ENCODE peak calls at places on chromosomes 4 and X, in ten cellular contexts. One of them, this sample, is unnamed.

GRCh38 chr4:148540622-148541326 is 98.6 kb upstream of the NR3C2 start:
- DNase-seq in HuH-7: no peak
- DNase-seq in vagina: no peak
- DNase-seq in activated CD8-positive, alpha-beta memory T cell treated with anti-CD3 and anti-CD28 coated beads for 1 hour: no peak
- DNase-seq in islet precursor cell: no peak
- DNase-seq in activated T-cell treated with anti-CD3 and anti-CD28 coated beads for 1 hour: no peak
- DNase-seq in Daoy: no peak
- DNase-seq in iPS-NIHi11: no peak
- DNase-seq in SHP77: no peak
- DNase-seq in anterior cingulate cortex: no peak
- DNase-seq in this sample: no peak

GRCh38 chr4:112516401-112517066 is 554 bp upstream of the NEUROG2 start:
- DNase-seq in HuH-7: peak; percentile 75
- DNase-seq in vagina: no peak
- DNase-seq in iPS-NIHi11: peak; percentile 80
- DNase-seq in Daoy: no peak
- DNase-seq in activated T-cell treated with anti-CD3 and anti-CD28 coated beads for 1 hour: no peak
- DNase-seq in SHP77: no peak
- DNase-seq in activated CD8-positive, alpha-beta memory T cell treated with anti-CD3 and anti-CD28 coated beads for 1 hour: no peak
- DNase-seq in anterior cingulate cortex: no peak
- DNase-seq in islet precursor cell: peak; percentile 77
- DNase-seq in this sample: peak; percentile 79

GRCh38 chrX:125681507-125681906 is 361.8 kb downstream of the TEX13C start:
- DNase-seq in anterior cingulate cortex: no peak
- DNase-seq in vagina: no peak
- DNase-seq in activated CD8-positive, alpha-beta memory T cell treated with anti-CD3 and anti-CD28 coated beads for 1 hour: no peak
- DNase-seq in Daoy: no peak
- DNase-seq in iPS-NIHi11: no peak
- DNase-seq in activated T-cell treated with anti-CD3 and anti-CD28 coated beads for 1 hour: no peak
- DNase-seq in SHP77: no peak
- DNase-seq in HuH-7: no peak
- DNase-seq in islet precursor cell: no peak
- DNase-seq in this sample: no peak

GRCh38 chr4:147782087-147782781 is 50.3 kb downstream of the ARHGAP10 start:
- DNase-seq in activated T-cell treated with anti-CD3 and anti-CD28 coated beads for 1 hour: no peak
- DNase-seq in anterior cingulate cortex: no peak
- DNase-seq in vagina: no peak
- DNase-seq in activated CD8-positive, alpha-beta memory T cell treated with anti-CD3 and anti-CD28 coated beads for 1 hour: no peak
- DNase-seq in Daoy: peak; percentile 7
- DNase-seq in SHP77: no peak
- DNase-seq in HuH-7: no peak
- DNase-seq in iPS-NIHi11: no peak
- DNase-seq in islet precursor cell: peak; percentile 55
- DNase-seq in this sample: no peak

GRCh38 chr4:30656828-30657227 is 63.3 kb upstream of the PCDH7 start:
- DNase-seq in vagina: no peak
- DNase-seq in anterior cingulate cortex: no peak
- DNase-seq in HuH-7: no peak
- DNase-seq in islet precursor cell: no peak
- DNase-seq in Daoy: no peak
- DNase-seq in iPS-NIHi11: no peak
- DNase-seq in activated T-cell treated with anti-CD3 and anti-CD28 coated beads for 1 hour: no peak
- DNase-seq in activated CD8-positive, alpha-beta memory T cell treated with anti-CD3 and anti-CD28 coated beads for 1 hour: no peak
- DNase-seq in SHP77: no peak
- DNase-seq in this sample: no peak

GRCh38 chr4:140332734-140333133 is 40.7 kb upstream of the SCOC start:
- DNase-seq in iPS-NIHi11: no peak
- DNase-seq in activated CD8-positive, alpha-beta memory T cell treated with anti-CD3 and anti-CD28 coated beads for 1 hour: no peak
- DNase-seq in anterior cingulate cortex: no peak
- DNase-seq in vagina: no peak
- DNase-seq in activated T-cell treated with anti-CD3 and anti-CD28 coated beads for 1 hour: no peak
- DNase-seq in islet precursor cell: no peak
- DNase-seq in HuH-7: no peak
- DNase-seq in Daoy: no peak
- DNase-seq in SHP77: no peak
- DNase-seq in this sample: no peak

GRCh38 chrX:12245650-12246645 is 107.7 kb downstream of the FRMPD4 start:
- DNase-seq in islet precursor cell: no peak
- DNase-seq in activated CD8-positive, alpha-beta memory T cell treated with anti-CD3 and anti-CD28 coated beads for 1 hour: no peak
- DNase-seq in SHP77: no peak
- DNase-seq in activated T-cell treated with anti-CD3 and anti-CD28 coated beads for 1 hour: no peak
- DNase-seq in vagina: no peak
- DNase-seq in anterior cingulate cortex: no peak
- DNase-seq in iPS-NIHi11: no peak
- DNase-seq in Daoy: no peak
- DNase-seq in HuH-7: no peak
- DNase-seq in this sample: peak; percentile 57

GRCh38 chrX:133685806-133686205 is 270.5 kb upstream of the GPC4 start:
- DNase-seq in activated T-cell treated with anti-CD3 and anti-CD28 coated beads for 1 hour: no peak
- DNase-seq in HuH-7: no peak
- DNase-seq in anterior cingulate cortex: no peak
- DNase-seq in SHP77: no peak
- DNase-seq in iPS-NIHi11: peak; percentile 19
- DNase-seq in islet precursor cell: no peak
- DNase-seq in activated CD8-positive, alpha-beta memory T cell treated with anti-CD3 and anti-CD28 coated beads for 1 hour: no peak
- DNase-seq in vagina: no peak
- DNase-seq in Daoy: no peak
- DNase-seq in this sample: peak; percentile 65

GRCh38 chrX:19354625-19355024 is 10.9 kb downstream of the PDHA1 start:
- DNase-seq in activated CD8-positive, alpha-beta memory T cell treated with anti-CD3 and anti-CD28 coated beads for 1 hour: no peak
- DNase-seq in vagina: no peak
- DNase-seq in anterior cingulate cortex: no peak
- DNase-seq in SHP77: no peak
- DNase-seq in iPS-NIHi11: no peak
- DNase-seq in HuH-7: no peak
- DNase-seq in activated T-cell treated with anti-CD3 and anti-CD28 coated beads for 1 hour: no peak
- DNase-seq in islet precursor cell: no peak
- DNase-seq in Daoy: no peak
- DNase-seq in this sample: no peak

GRCh38 chr4:95178938-95179337 is 369.8 kb downstream of the UNC5C start:
- DNase-seq in vagina: no peak
- DNase-seq in HuH-7: no peak
- DNase-seq in activated CD8-positive, alpha-beta memory T cell treated with anti-CD3 and anti-CD28 coated beads for 1 hour: no peak
- DNase-seq in anterior cingulate cortex: no peak
- DNase-seq in SHP77: no peak
- DNase-seq in iPS-NIHi11: no peak
- DNase-seq in Daoy: no peak
- DNase-seq in activated T-cell treated with anti-CD3 and anti-CD28 coated beads for 1 hour: no peak
- DNase-seq in islet precursor cell: no peak
- DNase-seq in this sample: no peak

GRCh38 chr4:184657144-184657543 is 7.6 kb downstream of the PRIMPOL start:
- DNase-seq in vagina: no peak
- DNase-seq in Daoy: no peak
- DNase-seq in SHP77: no peak
- DNase-seq in activated CD8-positive, alpha-beta memory T cell treated with anti-CD3 and anti-CD28 coated beads for 1 hour: no peak
- DNase-seq in iPS-NIHi11: no peak
- DNase-seq in islet precursor cell: no peak
- DNase-seq in activated T-cell treated with anti-CD3 and anti-CD28 coated beads for 1 hour: no peak
- DNase-seq in HuH-7: no peak
- DNase-seq in anterior cingulate cortex: no peak
- DNase-seq in this sample: no peak

GRCh38 chr4:4995103-4995761 is 24.0 kb downstream of the CYTL1 start:
- DNase-seq in iPS-NIHi11: peak; percentile 90
- DNase-seq in vagina: peak; percentile 72
- DNase-seq in islet precursor cell: peak; percentile 90
- DNase-seq in HuH-7: peak; percentile 68
- DNase-seq in activated T-cell treated with anti-CD3 and anti-CD28 coated beads for 1 hour: peak; percentile 24
- DNase-seq in SHP77: peak; percentile 10
- DNase-seq in Daoy: peak; percentile 77
- DNase-seq in anterior cingulate cortex: peak; percentile 13
- DNase-seq in activated CD8-positive, alpha-beta memory T cell treated with anti-CD3 and anti-CD28 coated beads for 1 hour: no peak
- DNase-seq in this sample: peak; percentile 90

GRCh38 chr4:29326004-29326403 is 1394.2 kb upstream of the PCDH7 start:
- DNase-seq in Daoy: no peak
- DNase-seq in islet precursor cell: no peak
- DNase-seq in anterior cingulate cortex: no peak
- DNase-seq in SHP77: no peak
- DNase-seq in iPS-NIHi11: no peak
- DNase-seq in activated T-cell treated with anti-CD3 and anti-CD28 coated beads for 1 hour: no peak
- DNase-seq in vagina: no peak
- DNase-seq in activated CD8-positive, alpha-beta memory T cell treated with anti-CD3 and anti-CD28 coated beads for 1 hour: no peak
- DNase-seq in HuH-7: no peak
- DNase-seq in this sample: no peak

GRCh38 chr4:154425514-154425913 is 66.1 kb downstream of the DCHS2 start:
- DNase-seq in anterior cingulate cortex: no peak
- DNase-seq in activated CD8-positive, alpha-beta memory T cell treated with anti-CD3 and anti-CD28 coated beads for 1 hour: no peak
- DNase-seq in SHP77: no peak
- DNase-seq in vagina: no peak
- DNase-seq in activated T-cell treated with anti-CD3 and anti-CD28 coated beads for 1 hour: no peak
- DNase-seq in islet precursor cell: no peak
- DNase-seq in HuH-7: no peak
- DNase-seq in iPS-NIHi11: no peak
- DNase-seq in Daoy: no peak
- DNase-seq in this sample: no peak

GRCh38 chrX:154457491-154458115 is 478 bp upstream of the PLXNA3 start:
- DNase-seq in islet precursor cell: peak; percentile 69
- DNase-seq in anterior cingulate cortex: peak; percentile 48
- DNase-seq in iPS-NIHi11: peak; percentile 90
- DNase-seq in SHP77: no peak
- DNase-seq in vagina: no peak
- DNase-seq in activated T-cell treated with anti-CD3 and anti-CD28 coated beads for 1 hour: peak; percentile 51
- DNase-seq in HuH-7: peak; percentile 71
- DNase-seq in Daoy: peak; percentile 20
- DNase-seq in activated CD8-positive, alpha-beta memory T cell treated with anti-CD3 and anti-CD28 coated beads for 1 hour: no peak
- DNase-seq in this sample: peak; percentile 51

GRCh38 chr4:55611358-55612059 is 19.5 kb upstream of the PDCL2 start:
- DNase-seq in anterior cingulate cortex: no peak
- DNase-seq in SHP77: no peak
- DNase-seq in activated CD8-positive, alpha-beta memory T cell treated with anti-CD3 and anti-CD28 coated beads for 1 hour: no peak
- DNase-seq in vagina: no peak
- DNase-seq in islet precursor cell: no peak
- DNase-seq in iPS-NIHi11: no peak
- DNase-seq in activated T-cell treated with anti-CD3 and anti-CD28 coated beads for 1 hour: no peak
- DNase-seq in Daoy: no peak
- DNase-seq in HuH-7: no peak
- DNase-seq in this sample: no peak

GRCh38 chr4:61202100-61202637 is 2.0 kb downstream of the ADGRL3 start:
- DNase-seq in vagina: no peak
- DNase-seq in HuH-7: peak; percentile 16
- DNase-seq in islet precursor cell: peak; percentile 69
- DNase-seq in anterior cingulate cortex: peak; percentile 49
- DNase-seq in iPS-NIHi11: peak; percentile 31
- DNase-seq in activated CD8-positive, alpha-beta memory T cell treated with anti-CD3 and anti-CD28 coated beads for 1 hour: no peak
- DNase-seq in activated T-cell treated with anti-CD3 and anti-CD28 coated beads for 1 hour: no peak
- DNase-seq in SHP77: no peak
- DNase-seq in Daoy: peak; percentile 5
- DNase-seq in this sample: peak; percentile 60

GRCh38 chr4:19063662-19064061 is 1042.1 kb upstream of the LCORL start:
- DNase-seq in vagina: no peak
- DNase-seq in iPS-NIHi11: no peak
- DNase-seq in anterior cingulate cortex: no peak
- DNase-seq in Daoy: no peak
- DNase-seq in HuH-7: no peak
- DNase-seq in SHP77: no peak
- DNase-seq in activated T-cell treated with anti-CD3 and anti-CD28 coated beads for 1 hour: no peak
- DNase-seq in activated CD8-positive, alpha-beta memory T cell treated with anti-CD3 and anti-CD28 coated beads for 1 hour: no peak
- DNase-seq in islet precursor cell: no peak
- DNase-seq in this sample: peak; percentile 72

GRCh38 chr4:8174970-8175369 is 16.4 kb upstream of the ABLIM2 start:
- DNase-seq in activated T-cell treated with anti-CD3 and anti-CD28 coated beads for 1 hour: no peak
- DNase-seq in HuH-7: no peak
- DNase-seq in activated CD8-positive, alpha-beta memory T cell treated with anti-CD3 and anti-CD28 coated beads for 1 hour: no peak
- DNase-seq in vagina: no peak
- DNase-seq in islet precursor cell: no peak
- DNase-seq in iPS-NIHi11: no peak
- DNase-seq in Daoy: no peak
- DNase-seq in anterior cingulate cortex: no peak
- DNase-seq in SHP77: no peak
- DNase-seq in this sample: no peak

GRCh38 chr4:91267543-91267942 is 1036.2 kb upstream of the GRID2 start:
- DNase-seq in anterior cingulate cortex: no peak
- DNase-seq in HuH-7: no peak
- DNase-seq in SHP77: no peak
- DNase-seq in islet precursor cell: no peak
- DNase-seq in vagina: no peak
- DNase-seq in activated CD8-positive, alpha-beta memory T cell treated with anti-CD3 and anti-CD28 coated beads for 1 hour: no peak
- DNase-seq in Daoy: no peak
- DNase-seq in iPS-NIHi11: no peak
- DNase-seq in activated T-cell treated with anti-CD3 and anti-CD28 coated beads for 1 hour: no peak
- DNase-seq in this sample: no peak

GRCh38 chrX:53768451-53769246 is 82.1 kb upstream of the HUWE1 start:
- DNase-seq in islet precursor cell: no peak
- DNase-seq in anterior cingulate cortex: no peak
- DNase-seq in iPS-NIHi11: no peak
- DNase-seq in activated T-cell treated with anti-CD3 and anti-CD28 coated beads for 1 hour: no peak
- DNase-seq in Daoy: no peak
- DNase-seq in HuH-7: no peak
- DNase-seq in vagina: no peak
- DNase-seq in SHP77: no peak
- DNase-seq in activated CD8-positive, alpha-beta memory T cell treated with anti-CD3 and anti-CD28 coated beads for 1 hour: no peak
- DNase-seq in this sample: no peak

GRCh38 chrX:85243155-85243554 is 424 bp downstream of the SATL1 start:
- DNase-seq in SHP77: no peak
- DNase-seq in islet precursor cell: no peak
- DNase-seq in activated CD8-positive, alpha-beta memory T cell treated with anti-CD3 and anti-CD28 coated beads for 1 hour: no peak
- DNase-seq in Daoy: peak; percentile 1
- DNase-seq in activated T-cell treated with anti-CD3 and anti-CD28 coated beads for 1 hour: no peak
- DNase-seq in HuH-7: no peak
- DNase-seq in iPS-NIHi11: no peak
- DNase-seq in vagina: no peak
- DNase-seq in anterior cingulate cortex: no peak
- DNase-seq in this sample: peak; percentile 30

GRCh38 chr4:126708716-126709115 is 924.0 kb upstream of the INTU start:
- DNase-seq in HuH-7: no peak
- DNase-seq in iPS-NIHi11: no peak
- DNase-seq in islet precursor cell: peak; percentile 61
- DNase-seq in activated T-cell treated with anti-CD3 and anti-CD28 coated beads for 1 hour: no peak
- DNase-seq in vagina: no peak
- DNase-seq in anterior cingulate cortex: no peak
- DNase-seq in Daoy: no peak
- DNase-seq in activated CD8-positive, alpha-beta memory T cell treated with anti-CD3 and anti-CD28 coated beads for 1 hour: no peak
- DNase-seq in SHP77: no peak
- DNase-seq in this sample: peak; percentile 33

GRCh38 chr4:54386693-54387092 is 157.6 kb downstream of the PDGFRA start:
- DNase-seq in anterior cingulate cortex: no peak
- DNase-seq in HuH-7: no peak
- DNase-seq in vagina: no peak
- DNase-seq in iPS-NIHi11: no peak
- DNase-seq in Daoy: no peak
- DNase-seq in SHP77: no peak
- DNase-seq in activated CD8-positive, alpha-beta memory T cell treated with anti-CD3 and anti-CD28 coated beads for 1 hour: no peak
- DNase-seq in islet precursor cell: no peak
- DNase-seq in activated T-cell treated with anti-CD3 and anti-CD28 coated beads for 1 hour: no peak
- DNase-seq in this sample: no peak

GRCh38 chr4:147580396-147580795 is 36.8 kb upstream of the TMEM184C start:
- DNase-seq in Daoy: peak; percentile 33
- DNase-seq in HuH-7: no peak
- DNase-seq in islet precursor cell: no peak
- DNase-seq in vagina: no peak
- DNase-seq in SHP77: no peak
- DNase-seq in anterior cingulate cortex: no peak
- DNase-seq in activated CD8-positive, alpha-beta memory T cell treated with anti-CD3 and anti-CD28 coated beads for 1 hour: no peak
- DNase-seq in activated T-cell treated with anti-CD3 and anti-CD28 coated beads for 1 hour: no peak
- DNase-seq in iPS-NIHi11: no peak
- DNase-seq in this sample: no peak